ENCODE peak calls at places on chromosome 6, in four cellular contexts. One of them, this sample, is unnamed.

GRCh38 chr6:127302728-127303675 is 36.3 kb downstream of the RNF146 start:
- DNase-seq in mesendoderm: no peak
- DNase-seq in H9: no peak
- DNase-seq in IMR-90: peak; percentile 48
- DNase-seq in this sample: no peak

GRCh38 chr6:135267085-135267484 is 86.0 kb downstream of the MYB start:
- DNase-seq in IMR-90: no peak
- DNase-seq in H9: no peak
- DNase-seq in mesendoderm: no peak
- DNase-seq in this sample: peak; percentile 35

GRCh38 chr6:150084426-150084825 is 15.5 kb upstream of the ULBP3 start:
- DNase-seq in mesendoderm: no peak
- DNase-seq in IMR-90: no peak
- DNase-seq in H9: no peak
- DNase-seq in this sample: no peak

GRCh38 chr6:138571174-138571573 is 71.9 kb upstream of the NHSL1 start:
- DNase-seq in IMR-90: peak; percentile 26
- DNase-seq in H9: no peak
- DNase-seq in mesendoderm: no peak
- DNase-seq in this sample: no peak

GRCh38 chr6:115358616-115359015 is 702.1 kb downstream of the FRK start:
- DNase-seq in H9: no peak
- DNase-seq in IMR-90: no peak
- DNase-seq in mesendoderm: no peak
- DNase-seq in this sample: no peak

GRCh38 chr6:42987533-42988451 is 3.4 kb downstream of the PPP2R5D start:
- DNase-seq in IMR-90: no peak
- DNase-seq in mesendoderm: no peak
- DNase-seq in H9: no peak
- DNase-seq in this sample: no peak

GRCh38 chr6:72798196-72798595 is 176.3 kb downstream of the KCNQ5 start:
- DNase-seq in IMR-90: peak; percentile 79
- DNase-seq in mesendoderm: no peak
- DNase-seq in H9: no peak
- DNase-seq in this sample: no peak

GRCh38 chr6:122878809-122879208 is 89.8 kb downstream of the SMPDL3A start:
- DNase-seq in IMR-90: no peak
- DNase-seq in mesendoderm: no peak
- DNase-seq in H9: no peak
- DNase-seq in this sample: no peak

GRCh38 chr6:41263267-41263666 is 23.2 kb downstream of the TREM1 start:
- DNase-seq in mesendoderm: no peak
- DNase-seq in IMR-90: no peak
- DNase-seq in H9: no peak
- DNase-seq in this sample: no peak

GRCh38 chr6:79330723-79331122 is 96.2 kb upstream of the HMGN3 start:
- DNase-seq in mesendoderm: no peak
- DNase-seq in IMR-90: no peak
- DNase-seq in H9: no peak
- DNase-seq in this sample: no peak

GRCh38 chr6:9140861-9141534 is 705.7 kb upstream of the SLC35B3 start:
- DNase-seq in mesendoderm: no peak
- DNase-seq in IMR-90: peak; percentile 58
- DNase-seq in H9: no peak
- DNase-seq in this sample: no peak

GRCh38 chr6:107386340-107386739 is 73.0 kb downstream of the PDSS2 start:
- DNase-seq in mesendoderm: no peak
- DNase-seq in H9: no peak
- DNase-seq in IMR-90: no peak
- DNase-seq in this sample: no peak

GRCh38 chr6:40755749-40756452 is 168.7 kb upstream of the LRFN2 start:
- DNase-seq in H9: no peak
- DNase-seq in IMR-90: peak; percentile 44
- DNase-seq in mesendoderm: no peak
- DNase-seq in this sample: no peak

GRCh38 chr6:17808609-17809008 is 101.9 kb upstream of the NUP153 start:
- DNase-seq in mesendoderm: no peak
- DNase-seq in IMR-90: peak; percentile 37
- DNase-seq in H9: no peak
- DNase-seq in this sample: no peak

GRCh38 chr6:17798477-17798876 is 91.8 kb upstream of the NUP153 start:
- DNase-seq in H9: no peak
- DNase-seq in mesendoderm: no peak
- DNase-seq in IMR-90: no peak
- DNase-seq in this sample: no peak

GRCh38 chr6:17803409-17803808 is 96.7 kb upstream of the NUP153 start:
- DNase-seq in H9: no peak
- DNase-seq in IMR-90: no peak
- DNase-seq in mesendoderm: no peak
- DNase-seq in this sample: no peak
- H2BK5ac ChIP-seq in H9: no peak overlapping the region
- H2BK5ac ChIP-seq in IMR-90: no peak overlapping the region
- H2BK5ac ChIP-seq in mesendoderm: no peak overlapping the region
- H2BK5ac ChIP-seq in this sample: no peak overlapping the region

GRCh38 chr6:108651781-108652227 is 91.1 kb downstream of the FOXO3 start:
- DNase-seq in mesendoderm: no peak
- DNase-seq in IMR-90: peak; percentile 92
- DNase-seq in H9: no peak
- DNase-seq in this sample: no peak
- H2BK5ac ChIP-seq in mesendoderm: no peak overlapping the region
- H2BK5ac ChIP-seq in IMR-90: peak overlapping the region; percentile 91
- H2BK5ac ChIP-seq in H9: no peak overlapping the region
- H2BK5ac ChIP-seq in this sample: no peak overlapping the region

DNA sequence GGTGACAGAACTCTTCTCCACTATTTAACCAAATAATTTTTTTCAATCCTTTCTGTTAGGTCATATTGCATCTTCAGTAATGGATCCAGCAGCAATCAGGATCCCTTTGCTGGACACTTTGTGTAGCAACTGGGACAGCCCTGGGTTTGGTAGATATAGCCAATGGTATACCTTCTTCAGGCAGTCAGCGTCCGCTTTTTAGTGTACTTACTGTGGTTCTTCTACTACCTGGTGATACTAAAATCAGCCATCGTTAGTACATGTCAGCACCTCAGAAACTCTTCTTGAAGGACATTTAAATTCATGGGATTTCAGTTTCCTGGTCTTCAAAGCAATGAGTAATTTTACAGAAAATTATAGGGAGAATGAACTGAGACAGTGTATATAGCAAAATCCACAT is 93.5 kb downstream of the ADGRG6 start:
- DNase-seq in H9: no peak
- DNase-seq in IMR-90: no peak
- DNase-seq in mesendoderm: no peak
- DNase-seq in this sample: no peak
- H2BK5ac ChIP-seq in H9: no peak overlapping the region
- H2BK5ac ChIP-seq in IMR-90: no peak overlapping the region
- H2BK5ac ChIP-seq in mesendoderm: no peak overlapping the region
- H2BK5ac ChIP-seq in this sample: no peak overlapping the region

DNA sequence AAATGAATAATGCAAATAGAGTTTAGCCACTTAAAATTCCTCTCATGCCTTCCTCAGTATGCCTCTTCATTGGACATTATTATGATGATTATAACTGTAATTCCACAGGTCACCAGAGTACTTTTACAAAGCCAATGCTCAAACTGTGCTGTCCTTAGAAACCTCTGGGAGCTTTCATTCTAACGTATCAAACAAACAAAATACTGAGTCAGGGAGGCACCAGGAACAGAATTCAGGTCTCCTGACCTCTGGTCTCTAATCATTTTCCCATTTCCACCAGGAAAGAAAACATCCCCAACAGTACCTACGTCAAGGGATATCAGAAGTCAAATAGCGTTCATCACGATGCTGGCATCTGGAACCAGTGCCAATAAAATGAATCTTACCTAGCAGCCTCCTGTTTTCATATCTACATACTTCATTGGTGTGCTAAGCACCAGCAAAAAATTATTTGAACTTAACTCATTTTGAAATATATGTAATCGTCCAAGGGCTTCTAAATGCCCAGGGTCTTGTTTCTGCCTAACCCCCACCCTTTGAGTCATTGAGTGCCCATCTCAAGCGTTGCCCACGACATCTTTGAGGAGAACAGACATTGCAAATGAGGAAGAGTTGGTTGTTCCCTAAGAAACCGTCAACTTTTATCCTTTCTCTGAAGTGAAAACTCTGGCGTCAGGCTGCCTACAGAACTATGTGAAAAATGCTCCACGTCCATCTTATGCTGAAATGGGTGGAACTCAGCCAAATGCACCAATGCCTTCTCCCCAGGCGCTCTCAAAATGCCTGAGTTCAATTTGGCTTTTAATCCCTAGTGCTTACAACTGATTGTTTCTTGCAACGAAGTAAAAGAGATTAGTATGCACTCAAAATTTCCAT is 37.8 kb downstream of the NEDD9 start:
- DNase-seq in IMR-90: peak; percentile 59
- DNase-seq in H9: no peak
- DNase-seq in mesendoderm: peak; percentile 56
- DNase-seq in this sample: no peak
- H2BK5ac ChIP-seq in IMR-90: peak overlapping the region; percentile 44
- H2BK5ac ChIP-seq in H9: no peak overlapping the region
- H2BK5ac ChIP-seq in mesendoderm: no peak overlapping the region
- H2BK5ac ChIP-seq in this sample: peak overlapping the region; percentile 53